ENCODE peak calls at places on chromosomes 16 and 17, in nine cellular contexts. K, P, G, D, C, V, E, X and M are unnamed samples.

GRCh38 chr16:88333645-88334516 is 48.9 kb upstream of the ZNF469 start:
- DNase-seq in X (no peak), D (no peak), P (no peak), V (no peak), C (no peak), G (no peak), E (peak), K (no peak), M (no peak)

GRCh38 chr16:77618951-77619350 is 103.4 kb upstream of the NUDT7 start:
- DNase-seq in P (no peak), D (no peak), G (no peak), X (no peak), V (no peak), E (no peak), K (no peak), C (no peak), M (no peak)

GRCh38 chr16:83392743-83393142 is 415.0 kb upstream of the HSBP1 start:
- DNase-seq in D (no peak), K (no peak), E (no peak), P (peak), V (no peak), C (no peak), X (no peak), G (no peak), M (no peak)

GRCh38 chr17:76278268-76278908 is 13.2 kb downstream of the UBALD2 start:
- DNase-seq in K (no peak), E (no peak), X (no peak), G (no peak), C (no peak), D (no peak), P (no peak), V (no peak), M (no peak)

GRCh38 chr16:69405326-69405725 is 19.1 kb upstream of the CYB5B start:
- DNase-seq in D (no peak), K (no peak), G (no peak), E (no peak), P (no peak), V (no peak), C (no peak), X (no peak), M (no peak)

GRCh38 chr17:78618264-78619066 is 41.3 kb upstream of the DNAH17 start:
- DNase-seq in X (peak), P (no peak), G (no peak), C (peak), D (no peak), E (no peak), V (no peak), K (peak), M (no peak)

GRCh38 chr16:14240216-14240843 is 169.2 kb downstream of the MRTFB start:
- DNase-seq in V (no peak), E (no peak), P (no peak), K (peak), D (no peak), G (no peak), X (peak), C (no peak), M (peak)

GRCh38 chr17:75024686-75025397 is 12.4 kb downstream of the MRPL58 start:
- DNase-seq in K (no peak), D (no peak), G (no peak), E (no peak), V (no peak), X (peak), C (no peak), P (no peak), M (no peak)

GRCh38 chr17:43092891-43093290 is 32.3 kb downstream of the BRCA1 start:
- DNase-seq in C (no peak), D (no peak), P (no peak), K (no peak), X (no peak), G (no peak), E (no peak), V (peak), M (no peak)

GRCh38 chr16:89210904-89211515 is 6.5 kb upstream of the ZNF778 start:
- DNase-seq in C (no peak), D (no peak), P (no peak), X (no peak), E (no peak), K (no peak), V (peak), G (no peak), M (no peak)

GRCh38 chr17:29059281-29059680 is 16.3 kb downstream of the PIPOX start:
- DNase-seq in C (no peak), K (no peak), E (peak), D (no peak), P (no peak), X (no peak), G (no peak), V (peak), M (no peak)

GRCh38 chr16:68272501-68273209 is 8.3 kb downstream of the SLC7A6 start:
- DNase-seq in D (peak), E (no peak), X (no peak), K (peak), V (no peak), C (no peak), G (no peak), P (no peak), M (no peak)

GRCh38 chr17:44933824-44934744 is 13.5 kb downstream of the KIF18B start:
- DNase-seq in E (no peak), V (no peak), G (no peak), C (no peak), P (no peak), K (no peak), X (no peak), D (no peak), M (no peak)

GRCh38 chr17:41965694-41966375 is 760 bp upstream of the CNP start:
- DNase-seq in V (peak), X (peak), E (peak), G (no peak), K (peak), C (peak), P (no peak), D (peak), M (peak)

GRCh38 chr16:20726661-20727060 is 15.0 kb downstream of the THUMPD1 start:
- DNase-seq in V (no peak), X (no peak), D (no peak), G (no peak), P (no peak), K (no peak), E (no peak), C (no peak), M (no peak)

GRCh38 chr16:10156111-10156510 is 26.1 kb downstream of the GRIN2A start:
- DNase-seq in X (no peak), C (no peak), G (no peak), P (no peak), E (no peak), V (no peak), K (no peak), D (no peak), M (no peak)

GRCh38 chr16:515175-515962 is 12.1 kb upstream of the CAPN15 start:
- DNase-seq in X (no peak), C (no peak), V (no peak), D (no peak), E (no peak), K (no peak), G (no peak), P (no peak), M (no peak)

GRCh38 chr17:21375162-21375560 is 996 bp upstream of the KCNJ12 start:
- DNase-seq in V (no peak), X (no peak), C (no peak), P (no peak), K (no peak), G (no peak), E (no peak), D (no peak), M (no peak)

GRCh38 chr16:87734644-87735043 is 31.1 kb downstream of the KLHDC4 start:
- DNase-seq in D (no peak), K (no peak), C (no peak), V (no peak), G (no peak), E (no peak), X (no peak), P (no peak), M (no peak)

GRCh38 chr16:11603331-11603750 is 16.6 kb upstream of the LITAF start:
- DNase-seq in D (no peak), E (no peak), X (no peak), K (no peak), V (no peak), G (no peak), C (peak), P (no peak), M (peak)

GRCh38 chr16:21150375-21151001 is at the start of gene DNAH3:
- DNase-seq in C (peak), X (no peak), G (no peak), P (no peak), E (peak), D (no peak), V (no peak), K (peak), M (no peak)

GRCh38 chr16:85249830-85250455 is 137.7 kb upstream of the CIBAR2 start:
- DNase-seq in C (no peak), V (no peak), X (no peak), P (no peak), K (no peak), D (no peak), E (no peak), G (no peak), M (no peak)

GRCh38 chr17:32487460-32488176 is 825 bp downstream of the CDK5R1 start:
- DNase-seq in E (peak), X (no peak), D (no peak), G (no peak), V (no peak), K (no peak), P (no peak), C (peak), M (peak)

GRCh38 chr16:81237282-81237681 is 1.2 kb upstream of the BCO1 start:
- DNase-seq in X (peak), K (peak), G (no peak), D (peak), E (no peak), C (peak), P (no peak), V (no peak), M (no peak)

GRCh38 chr16:85380002-85380395 is 233.1 kb upstream of the GSE1 start:
- DNase-seq in P (no peak), E (no peak), V (no peak), X (no peak), D (no peak), G (no peak), K (no peak), C (no peak), M (no peak)

GRCh38 chr17:61405686-61406542 is 6.3 kb downstream of the TBX2 start:
- DNase-seq in D (no peak), E (no peak), K (no peak), G (peak), P (no peak), X (no peak), C (peak), V (peak), M (peak)

GRCh38 chr16:57355898-57356414 is 2.6 kb upstream of the CCL22 start:
- DNase-seq in G (no peak), K (no peak), D (peak), V (no peak), P (no peak), E (no peak), X (no peak), C (no peak), M (no peak)

GRCh38 chr16:57356547-57356946 is 2.0 kb upstream of the CCL22 start:
- DNase-seq in D (peak), G (no peak), X (no peak), E (no peak), P (no peak), V (no peak), K (no peak), C (no peak), M (no peak)

GRCh38 chr16:57358527-57359095 is at the start of gene CCL22:
- DNase-seq in D (peak), V (no peak), G (no peak), K (no peak), C (no peak), X (no peak), E (no peak), P (no peak), M (no peak)

GRCh38 chr16:57360321-57360935 is 1.8 kb downstream of the CCL22 start:
- DNase-seq in E (no peak), V (no peak), K (no peak), X (no peak), C (no peak), D (no peak), G (no peak), P (no peak), M (no peak)

DNA sequence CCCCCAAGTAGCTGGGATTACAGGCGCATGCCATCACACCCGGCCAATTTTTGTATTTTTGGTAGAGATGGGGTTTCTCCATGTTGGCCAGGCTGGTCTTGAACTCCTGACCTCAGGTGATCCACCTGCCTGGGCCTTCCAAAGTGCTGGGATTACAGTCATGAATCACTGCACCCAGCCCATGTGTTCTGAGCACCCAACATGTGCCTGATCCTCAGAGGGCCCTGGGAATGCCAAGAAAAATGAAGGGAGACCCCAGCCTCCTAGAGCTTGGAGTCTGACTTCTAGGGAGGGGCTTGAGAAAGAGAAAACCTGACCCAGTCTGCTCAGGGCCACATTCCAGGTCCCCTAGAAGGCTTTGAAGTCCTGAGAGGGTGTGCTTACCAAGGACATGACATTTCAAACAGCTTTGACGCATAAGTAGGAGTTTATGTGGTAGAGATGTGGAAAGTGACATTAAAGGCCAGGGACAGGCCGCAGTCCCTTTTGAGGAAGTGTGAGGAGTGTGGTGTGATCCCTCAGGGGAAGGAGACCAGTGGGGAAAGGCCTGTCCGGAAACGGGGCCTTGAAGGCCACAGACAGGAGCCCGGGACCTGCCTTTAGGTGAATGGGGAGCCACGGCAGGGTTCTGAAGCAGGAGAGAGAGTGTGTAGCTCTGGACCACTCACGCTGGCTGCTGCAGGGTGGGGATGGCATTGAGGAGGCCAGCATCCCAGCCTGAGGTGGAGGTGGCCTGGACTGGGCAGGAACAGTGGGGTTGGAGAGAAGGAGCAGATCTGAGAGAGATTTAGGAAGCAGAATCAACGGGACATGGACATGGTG is 1.0 kb upstream of the CCL22 start:
- DNase-seq in D (peak), X (no peak), C (no peak), E (no peak), V (no peak), K (no peak), G (no peak), P (no peak), M (no peak)
- TF ChIP-seq POLR2A in D (no peak), X (no peak), C (no peak), E (no peak), V (no peak), K (no peak), G (no peak), P (no peak), M (no peak)

GRCh38 chr17:27576429-27577123 is 54.4 kb upstream of the LGALS9 start:
- DNase-seq in C (no peak), E (no peak), X (peak), D (no peak), G (no peak), P (no peak), K (no peak), V (peak), M (no peak)

GRCh38 chr17:27578718-27579085 is 52.3 kb upstream of the LGALS9 start:
- DNase-seq in X (no peak), D (no peak), C (no peak), G (no peak), P (no peak), E (no peak), K (no peak), V (peak), M (no peak)

GRCh38 chr17:27575912-27576252 is 55.1 kb upstream of the LGALS9 start:
- DNase-seq in V (no peak), D (no peak), X (no peak), P (no peak), C (no peak), K (no peak), G (no peak), E (no peak), M (no peak)

GRCh38 chr17:27577884-27578717 is 52.9 kb upstream of the LGALS9 start:
- DNase-seq in X (peak), D (no peak), C (peak), G (no peak), K (peak), V (peak), P (no peak), E (no peak), M (no peak)

GRCh38 chr17:27577124-27577761 is 53.7 kb upstream of the LGALS9 start:
- DNase-seq in E (no peak), D (no peak), V (peak), G (no peak), P (no peak), K (peak), C (no peak), X (peak), M (no peak)
- TF ChIP-seq POLR2A in E (no peak), D (no peak), V (no peak), G (no peak), P (no peak), K (no peak), C (no peak), X (no peak), M (no peak)

GRCh38 chr17:63828936-63829335 is 1.5 kb upstream of the FTSJ3 start:
- DNase-seq in E (no peak), C (no peak), K (no peak), V (no peak), X (no peak), D (no peak), P (no peak), G (no peak), M (no peak)

GRCh38 chr17:63824362-63824761 is 2.9 kb upstream of the PSMC5 start:
- DNase-seq in K (no peak), P (no peak), C (no peak), V (no peak), E (no peak), D (no peak), X (no peak), G (no peak), M (no peak)

GRCh38 chr17:63826468-63827001 is 696 bp upstream of the PSMC5 start:
- DNase-seq in P (no peak), K (no peak), G (no peak), X (no peak), V (peak), E (no peak), D (no peak), C (no peak), M (no peak)

GRCh38 chr17:63827801-63828221 is 348 bp upstream of the FTSJ3 start:
- DNase-seq in D (no peak), X (no peak), G (no peak), C (no peak), V (no peak), P (no peak), E (no peak), K (no peak), M (no peak)

DNA sequence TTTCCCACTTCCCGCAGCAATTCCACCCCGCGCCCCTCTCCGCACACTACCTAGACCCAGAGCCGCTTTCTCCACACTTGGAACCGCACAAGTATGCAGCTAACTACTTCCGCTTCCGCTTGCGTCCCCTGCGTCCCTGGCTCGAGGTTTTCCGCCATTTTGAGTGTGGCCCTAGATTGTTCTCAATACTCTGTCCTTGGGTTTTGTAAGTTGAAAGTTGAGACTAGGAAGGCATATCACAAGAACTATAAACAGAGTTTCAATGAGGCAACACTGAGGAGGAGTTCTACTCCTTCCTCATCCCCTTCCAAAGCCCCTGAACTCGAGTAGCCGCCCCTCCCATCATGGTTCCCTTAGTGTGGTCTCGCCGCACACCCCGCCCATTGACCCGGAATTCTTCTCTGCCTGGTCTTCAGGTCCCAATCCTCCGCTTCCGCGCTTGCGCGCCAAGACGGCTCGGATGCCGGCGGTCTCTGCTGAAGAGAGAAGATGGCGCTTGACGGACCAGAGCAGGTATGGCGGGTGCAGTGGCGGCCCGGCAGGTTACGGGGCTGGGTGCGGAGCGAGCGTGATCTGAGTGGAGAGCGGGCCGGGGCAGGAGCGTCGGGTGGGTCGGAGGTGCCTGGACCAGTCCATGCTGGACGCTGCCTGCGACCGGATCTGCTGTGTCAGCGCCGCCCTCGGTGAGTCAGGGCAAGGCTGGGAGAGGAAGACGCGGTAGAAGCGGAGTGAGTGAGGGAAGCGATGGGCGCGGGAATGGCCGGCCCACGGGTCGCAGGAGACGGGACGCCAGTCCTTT is at the start of the genes FTSJ3 and PSMC5:
- DNase-seq in D (peak), C (peak), P (peak), V (peak), G (peak), E (peak), X (peak), K (peak), M (peak)
- TF ChIP-seq POLR2A in D (no peak), C (peak), P (peak), V (peak), G (peak), E (peak), X (no peak), K (peak), M (peak)

DNA sequence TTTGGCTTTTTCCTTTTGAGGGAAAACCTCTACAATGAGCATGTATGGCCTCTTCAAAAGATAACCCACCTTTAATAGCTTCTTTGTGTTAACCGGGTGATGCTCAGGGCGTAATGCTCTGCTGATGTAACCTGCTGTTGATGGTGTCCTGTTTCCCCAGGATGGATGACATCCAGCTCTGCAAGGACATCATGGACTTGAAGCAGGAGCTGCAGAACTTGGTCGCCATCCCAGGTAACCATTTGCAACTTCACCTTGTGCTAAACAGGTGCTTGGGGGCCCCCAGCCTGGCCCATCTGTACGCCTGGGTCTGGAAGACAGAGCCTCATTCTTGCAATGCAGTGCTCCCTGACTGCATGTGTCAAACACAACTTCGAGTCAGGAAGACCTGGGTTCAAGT is 75.1 kb downstream of the MARF1 start:
- DNase-seq in C (no peak), X (no peak), D (no peak), P (no peak), K (no peak), V (no peak), E (no peak), G (no peak), M (no peak)
- TF ChIP-seq POLR2A in C (no peak), X (no peak), D (no peak), P (no peak), K (no peak), V (no peak), E (no peak), G (no peak), M (no peak)

DNA sequence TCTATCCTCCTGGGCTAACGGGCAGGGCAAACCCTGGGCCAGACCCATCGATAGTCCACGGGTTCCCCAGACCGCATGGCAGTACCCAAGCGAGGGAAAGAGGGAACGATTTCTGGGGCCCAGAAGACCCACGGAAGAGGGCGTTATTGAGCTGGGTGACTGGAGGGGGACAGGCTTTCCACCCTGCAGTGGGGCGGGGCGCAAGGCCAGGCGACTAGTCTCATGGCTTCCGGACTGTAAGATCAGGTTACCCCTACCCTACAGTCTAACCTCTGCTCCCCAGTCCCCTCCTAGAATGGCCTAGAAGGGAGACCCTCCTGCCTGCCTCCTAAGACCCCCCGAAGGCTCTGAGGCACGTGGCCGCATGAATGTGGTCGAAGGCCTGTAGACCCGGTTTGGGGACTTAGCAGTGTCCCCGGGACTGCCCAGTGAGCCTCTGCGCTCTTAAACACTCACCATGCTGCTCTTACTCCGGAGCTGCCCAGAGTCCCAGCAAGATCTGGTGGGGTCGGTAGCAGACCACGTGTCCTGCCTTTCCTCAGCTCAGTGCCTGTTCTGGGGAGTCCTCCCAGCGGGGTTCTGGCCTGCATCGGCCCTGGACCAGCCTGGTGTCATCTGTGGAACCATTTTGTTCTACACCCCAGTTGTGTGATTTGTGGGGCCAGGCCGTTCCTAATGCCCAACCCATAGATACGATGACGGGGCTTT is 13.1 kb upstream of the AURKB start:
- DNase-seq in X (peak), P (no peak), V (peak), C (peak), D (peak), K (peak), E (peak), G (peak), M (peak)
- TF ChIP-seq POLR2A in X (no peak), P (no peak), V (no peak), C (no peak), D (no peak), K (peak), E (peak), G (no peak), M (no peak)